ENCODE peak calls at places on chromosomes 6 and 20, in six cellular contexts. K is EH, H is frontal cortex, D is A172, P is Calu3, Z is iris pigment epithelial cell. B is an unnamed sample.

GRCh38 chr6:146347690-146348089 is 195.9 kb upstream of the RAB32 start:
- DNase-seq in K (no peak), H (no peak), Z (no peak), P (no peak), D (no peak), B (no peak)

GRCh38 chr6:2861071-2861821 is 19.6 kb upstream of the SERPINB1 start:
- DNase-seq in D (no peak), Z (no peak), K (no peak), P (no peak), H (no peak), B (no peak)

GRCh38 chr6:105364243-105364642 is 38.6 kb downstream of the PREP start:
- DNase-seq in P (no peak), K (peak; percentile 73), Z (peak; percentile 20), D (no peak), H (peak; percentile 14), B (no peak)

GRCh38 chr6:122722746-122723145 is 56.8 kb upstream of the FABP7 start:
- DNase-seq in H (no peak), P (no peak), K (peak; percentile 52), Z (peak; percentile 34), D (peak; percentile 25), B (peak; percentile 91)

GRCh38 chr6:87139236-87139635 is 16.1 kb upstream of the ZNF292 start:
- DNase-seq in Z (peak; percentile 66), H (peak; percentile 35), K (peak; percentile 69), P (peak; percentile 53), D (peak; percentile 23), B (peak; percentile 24)

GRCh38 chr6:148814869-148815268 is 68.0 kb downstream of the UST start:
- DNase-seq in P (no peak), K (no peak), H (no peak), D (no peak), Z (no peak), B (no peak)

GRCh38 chr20:47320990-47321805 is 35.3 kb downstream of the ZMYND8 start:
- DNase-seq in P (peak; percentile 75), Z (no peak), K (no peak), H (no peak), D (no peak), B (no peak)

GRCh38 chr20:37226889-37227288 is 34.7 kb downstream of the GHRH start:
- DNase-seq in H (no peak), K (peak; percentile 32), P (no peak), Z (peak; percentile 38), D (no peak), B (peak; percentile 45)

GRCh38 chr6:26232306-26232949 is 132.6 kb upstream of the BTN3A2 start:
- DNase-seq in P (no peak), K (no peak), D (no peak), H (no peak), Z (no peak), B (no peak)

GRCh38 chr6:160667854-160668481 is 3.9 kb upstream of the LPA start:
- DNase-seq in P (peak; percentile 64), Z (peak; percentile 3), D (peak; percentile 20), K (no peak), H (no peak), B (no peak)

GRCh38 chr6:134394905-134395304 is 77.0 kb upstream of the SGK1 start:
- DNase-seq in Z (no peak), H (no peak), K (no peak), D (no peak), P (no peak), B (no peak)

GRCh38 chr20:32752458-32753250 is 9.4 kb upstream of the COMMD7 start:
- DNase-seq in P (no peak), H (no peak), D (peak; percentile 73), K (peak; percentile 79), Z (peak; percentile 80), B (peak; percentile 78)

GRCh38 chr6:35568967-35569606 is 56.4 kb upstream of the TULP1 start:
- DNase-seq in D (no peak), P (peak; percentile 32), K (peak; percentile 20), H (no peak), Z (no peak), B (no peak)

GRCh38 chr6:490251-491037 is 98.9 kb downstream of the IRF4 start:
- DNase-seq in H (no peak), D (no peak), P (no peak), Z (no peak), K (no peak), B (no peak)

GRCh38 chr6:16729183-16729696 is 32.0 kb downstream of the ATXN1 start:
- DNase-seq in K (peak; percentile 61), Z (peak; percentile 82), P (no peak), D (peak; percentile 58), H (no peak), B (peak; percentile 68)

GRCh38 chr6:31651602-31652191 is 764 bp downstream of the BAG6 start:
- DNase-seq in D (no peak), H (peak; percentile 80), P (peak; percentile 78), K (peak; percentile 89), Z (peak; percentile 79), B (peak; percentile 69)

GRCh38 chr6:10082385-10082784 is 332.5 kb downstream of the TFAP2A start:
- DNase-seq in K (peak; percentile 51), D (peak; percentile 8), H (no peak), P (no peak), Z (no peak), B (no peak)

GRCh38 chr6:163415176-163415619 is 680 bp downstream of the QKI start:
- DNase-seq in P (no peak), D (no peak), H (no peak), Z (no peak), K (no peak), B (no peak)

GRCh38 chr6:170345662-170346061 is 39.1 kb downstream of the FAM120B start:
- DNase-seq in P (no peak), K (no peak), Z (no peak), H (no peak), D (no peak), B (peak; percentile 26)

B was measured in astrocyte.